ENCODE peak calls at places on chromosome 18, in seven cellular contexts. One of them, this sample, is unnamed.

GRCh38 chr18:7470503-7470902 is 96.6 kb upstream of the PTPRM start:
- DNase-seq in SHP77: no peak
- DNase-seq in NCI-H748 treated with DMSO at 0.1 percent for 48 hours: no peak
- DNase-seq in cardiac muscle cell: no peak
- DNase-seq in AG10803: no peak
- DNase-seq in astrocyte of the hippocampus: no peak
- DNase-seq in activated CD4-positive, alpha-beta T cell treated with anti-CD3 and anti-CD28 coated beads, Interleukin-2, amount 50 U/mL, for 1 hour: no peak
- DNase-seq in this sample: no peak

GRCh38 chr18:36255072-36255708 is 42.3 kb upstream of the FHOD3 start:
- DNase-seq in cardiac muscle cell: no peak
- DNase-seq in activated CD4-positive, alpha-beta T cell treated with anti-CD3 and anti-CD28 coated beads, Interleukin-2, amount 50 U/mL, for 1 hour: no peak
- DNase-seq in astrocyte of the hippocampus: peak
- DNase-seq in AG10803: no peak
- DNase-seq in SHP77: no peak
- DNase-seq in NCI-H748 treated with DMSO at 0.1 percent for 48 hours: no peak
- DNase-seq in this sample: no peak

GRCh38 chr18:9647496-9648323 is 33.4 kb upstream of the PPP4R1 start:
- DNase-seq in SHP77: no peak
- DNase-seq in activated CD4-positive, alpha-beta T cell treated with anti-CD3 and anti-CD28 coated beads, Interleukin-2, amount 50 U/mL, for 1 hour: no peak
- DNase-seq in NCI-H748 treated with DMSO at 0.1 percent for 48 hours: no peak
- DNase-seq in AG10803: no peak
- DNase-seq in astrocyte of the hippocampus: peak
- DNase-seq in cardiac muscle cell: peak
- DNase-seq in this sample: no peak

GRCh38 chr18:36229188-36229587 is 41.9 kb downstream of the MOCOS start:
- DNase-seq in AG10803: no peak
- DNase-seq in astrocyte of the hippocampus: no peak
- DNase-seq in NCI-H748 treated with DMSO at 0.1 percent for 48 hours: no peak
- DNase-seq in activated CD4-positive, alpha-beta T cell treated with anti-CD3 and anti-CD28 coated beads, Interleukin-2, amount 50 U/mL, for 1 hour: no peak
- DNase-seq in cardiac muscle cell: no peak
- DNase-seq in SHP77: no peak
- DNase-seq in this sample: no peak

GRCh38 chr18:54257015-54257414 is 12.3 kb upstream of the POLI start:
- DNase-seq in astrocyte of the hippocampus: no peak
- DNase-seq in SHP77: no peak
- DNase-seq in activated CD4-positive, alpha-beta T cell treated with anti-CD3 and anti-CD28 coated beads, Interleukin-2, amount 50 U/mL, for 1 hour: no peak
- DNase-seq in cardiac muscle cell: peak
- DNase-seq in NCI-H748 treated with DMSO at 0.1 percent for 48 hours: no peak
- DNase-seq in AG10803: peak
- DNase-seq in this sample: no peak

GRCh38 chr18:63540131-63540530 is 2.0 kb upstream of the SERPINB12 start:
- DNase-seq in NCI-H748 treated with DMSO at 0.1 percent for 48 hours: no peak
- DNase-seq in SHP77: no peak
- DNase-seq in cardiac muscle cell: peak
- DNase-seq in astrocyte of the hippocampus: peak
- DNase-seq in AG10803: peak
- DNase-seq in activated CD4-positive, alpha-beta T cell treated with anti-CD3 and anti-CD28 coated beads, Interleukin-2, amount 50 U/mL, for 1 hour: no peak
- DNase-seq in this sample: peak

GRCh38 chr18:13641551-13642439 is 84.6 kb downstream of the FAM210A start:
- DNase-seq in SHP77: no peak
- DNase-seq in NCI-H748 treated with DMSO at 0.1 percent for 48 hours: no peak
- DNase-seq in AG10803: no peak
- DNase-seq in cardiac muscle cell: peak
- DNase-seq in astrocyte of the hippocampus: peak
- DNase-seq in activated CD4-positive, alpha-beta T cell treated with anti-CD3 and anti-CD28 coated beads, Interleukin-2, amount 50 U/mL, for 1 hour: no peak
- DNase-seq in this sample: peak

GRCh38 chr18:12597775-12598174 is 60.1 kb downstream of the SPIRE1 start:
- DNase-seq in AG10803: peak
- DNase-seq in SHP77: no peak
- DNase-seq in astrocyte of the hippocampus: peak
- DNase-seq in NCI-H748 treated with DMSO at 0.1 percent for 48 hours: no peak
- DNase-seq in activated CD4-positive, alpha-beta T cell treated with anti-CD3 and anti-CD28 coated beads, Interleukin-2, amount 50 U/mL, for 1 hour: no peak
- DNase-seq in cardiac muscle cell: peak
- DNase-seq in this sample: peak

GRCh38 chr18:56785006-56785405 is 133.8 kb downstream of the WDR7 start:
- DNase-seq in cardiac muscle cell: no peak
- DNase-seq in activated CD4-positive, alpha-beta T cell treated with anti-CD3 and anti-CD28 coated beads, Interleukin-2, amount 50 U/mL, for 1 hour: no peak
- DNase-seq in NCI-H748 treated with DMSO at 0.1 percent for 48 hours: peak
- DNase-seq in astrocyte of the hippocampus: no peak
- DNase-seq in AG10803: no peak
- DNase-seq in SHP77: peak
- DNase-seq in this sample: peak